ENCODE peak calls at places on chromosomes 12 and 14, in six cellular contexts. S is lower lobe of right lung, I is upper lobe of left lung, Y is neural progenitor cell, E is brain microvascular endothelial cell, H is stomach. G is an unnamed sample.

GRCh38 chr12:18897816-18898215 is 159.9 kb downstream of the CAPZA3 start:
- DNase-seq in S (no peak), I (no peak), Y (no peak), H (no peak), E (peak), G (no peak)

GRCh38 chr12:57737467-57738141 is 938 bp downstream of the AGAP2 start:
- DNase-seq in S (no peak), Y (peak), E (no peak), I (peak), H (no peak), G (no peak)

GRCh38 chr14:51581017-51581881 is 70.5 kb upstream of the FRMD6 start:
- DNase-seq in Y (no peak), E (peak), H (no peak), S (no peak), I (no peak), G (no peak)

GRCh38 chr14:89618821-89619551 is 202.0 kb upstream of the FOXN3 start:
- DNase-seq in H (peak), E (peak), Y (peak), S (peak), I (peak), G (no peak)

GRCh38 chr12:25058619-25059018 is 109.7 kb upstream of the BCAT1 start:
- DNase-seq in Y (no peak), I (no peak), S (no peak), H (no peak), E (no peak), G (no peak)

GRCh38 chr14:90491221-90491867 is 94.5 kb downstream of the CALM1 start:
- DNase-seq in Y (no peak), H (no peak), I (peak), E (peak), S (no peak), G (peak)

GRCh38 chr12:53499261-53500118 is at the start of gene MAP3K12:
- DNase-seq in I (peak), E (peak), S (peak), H (peak), Y (peak), G (peak)

GRCh38 chr14:68685419-68686211 is 107.3 kb downstream of the ZFP36L1 start:
- DNase-seq in E (peak), H (no peak), Y (no peak), I (no peak), S (no peak), G (no peak)

DNA sequence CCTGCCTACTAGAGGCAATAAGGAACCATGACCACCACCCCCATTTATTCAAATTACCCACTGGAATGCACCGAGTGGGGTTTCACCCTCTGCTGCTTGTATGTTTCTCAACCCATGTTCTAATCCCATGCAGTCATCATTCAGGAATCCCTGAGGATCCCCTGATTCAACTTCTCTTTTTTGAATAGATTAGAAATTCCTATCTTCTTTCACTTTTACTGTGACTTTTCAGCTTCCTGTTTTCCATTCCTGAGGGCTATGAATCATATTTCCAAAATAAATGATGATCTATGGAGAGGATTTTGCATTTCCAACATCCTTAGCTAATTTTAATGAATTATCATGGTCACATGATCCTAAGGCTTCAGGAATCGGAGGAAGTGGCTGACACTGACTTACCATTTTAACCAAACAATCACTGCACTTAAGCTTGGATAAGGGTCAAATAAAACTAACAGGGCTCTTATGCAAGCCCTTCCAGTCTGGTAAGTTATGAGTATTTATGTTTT is 19.4 kb upstream of the P2RX4 start:
- DNase-seq in H (no peak), E (peak), Y (no peak), I (no peak), S (no peak), G (peak)
- TF ChIP-seq CTCF in H (no peak), E (no peak), Y (no peak), I (no peak), S (no peak), G (no peak)

GRCh38 chr12:84411031-84411430 is 501.6 kb downstream of the SLC6A15 start:
- DNase-seq in S (no peak), Y (no peak), H (no peak), E (no peak), I (no peak), G (no peak)

GRCh38 chr12:84413656-84414055 is 498.9 kb downstream of the SLC6A15 start:
- DNase-seq in Y (no peak), E (no peak), H (no peak), S (no peak), I (no peak), G (no peak)

GRCh38 chr12:84408936-84409335 is 503.7 kb downstream of the SLC6A15 start:
- DNase-seq in S (no peak), Y (no peak), I (no peak), E (peak), H (no peak), G (no peak)
- TF ChIP-seq CTCF in S (no peak), Y (no peak), I (no peak), E (no peak), H (no peak), G (no peak)

DNA sequence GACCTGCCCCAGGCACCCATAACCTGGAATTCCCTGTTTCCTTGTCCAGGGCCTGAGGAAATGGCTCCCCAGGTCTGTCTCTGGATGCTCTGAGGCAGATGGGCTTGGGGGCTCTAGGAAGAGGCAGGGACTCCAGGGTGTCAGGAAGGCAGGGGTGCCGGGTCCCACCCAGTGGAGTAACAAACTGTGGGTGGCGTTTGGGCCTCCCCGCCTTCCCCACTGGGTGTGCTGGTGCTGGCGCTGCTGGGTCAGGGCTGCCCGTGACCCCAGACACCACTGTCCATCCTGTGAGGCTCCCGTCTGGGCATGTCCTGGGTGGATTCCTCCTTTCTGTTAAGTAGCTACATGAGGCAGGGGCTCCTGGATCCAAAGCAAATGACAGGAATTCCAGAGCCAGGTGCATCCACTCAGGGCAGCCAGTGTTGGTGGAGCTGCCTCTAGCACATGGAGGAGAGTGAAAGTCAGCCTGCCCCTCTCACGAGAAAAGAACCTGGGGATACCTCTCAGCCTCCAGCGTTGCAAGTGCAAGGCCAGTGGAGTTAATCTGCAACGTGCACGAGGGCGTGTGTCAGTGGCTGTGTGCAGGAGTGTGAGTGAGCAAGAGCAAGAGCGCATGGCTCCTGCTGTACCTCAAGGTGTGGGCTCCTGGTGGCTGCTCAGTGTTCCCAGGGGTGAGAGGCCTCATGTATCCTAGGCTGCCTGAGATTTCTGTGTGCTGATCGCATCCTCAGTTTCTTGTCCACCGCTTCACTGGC is 403.1 kb downstream of the TMEM121 start:
- DNase-seq in Y (no peak), E (no peak), S (peak), H (no peak), I (peak), G (no peak)
- TF ChIP-seq CTCF in Y (no peak), E (no peak), S (no peak), H (no peak), I (no peak), G (no peak)

DNA sequence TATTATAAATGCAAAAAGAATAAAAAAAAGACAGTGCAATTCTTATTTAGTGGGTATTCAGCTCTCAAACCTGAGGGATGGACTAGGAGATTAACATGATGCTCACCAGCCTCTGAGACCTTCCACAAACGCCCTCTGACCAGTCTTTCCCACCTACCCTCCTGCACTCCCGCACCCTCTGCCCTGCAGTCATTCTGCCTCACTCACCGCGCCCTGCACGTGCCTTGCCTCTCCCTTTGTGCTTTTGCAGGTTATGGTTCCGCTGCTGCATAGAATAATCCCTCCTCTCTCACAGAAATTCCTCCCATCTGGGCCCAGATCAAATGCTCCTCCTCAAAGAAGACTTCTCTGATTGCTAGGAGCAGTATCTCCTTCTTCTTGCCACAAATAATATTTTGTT is 28.5 kb upstream of the TMCC3 start:
- DNase-seq in E (no peak), I (peak), Y (no peak), S (no peak), H (no peak), G (no peak)
- TF ChIP-seq CTCF in E (no peak), I (no peak), Y (no peak), S (no peak), H (no peak), G (no peak)

DNA sequence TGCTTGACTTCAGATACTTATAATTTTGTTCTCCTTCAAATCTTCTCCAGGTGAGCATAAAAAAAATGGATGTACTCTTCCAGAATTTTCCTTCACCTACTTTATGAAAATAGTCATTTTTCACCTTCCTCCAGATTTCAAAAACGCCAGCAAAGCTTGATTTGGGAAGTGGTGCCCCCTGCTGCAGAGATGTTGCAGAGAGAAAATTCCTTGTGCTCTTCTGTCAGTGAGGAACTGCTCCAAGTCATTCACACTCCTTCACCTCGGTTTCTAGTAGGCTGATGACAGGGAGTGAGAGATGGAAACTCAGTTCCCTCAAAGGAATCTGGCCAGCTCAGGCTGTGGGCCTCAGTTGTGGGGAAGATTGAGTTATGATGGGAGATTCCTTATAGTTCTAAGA is 24.2 kb upstream of the RNASE3 start:
- DNase-seq in S (no peak), I (no peak), Y (peak), E (peak), H (no peak), G (no peak)
- TF ChIP-seq CTCF in S (peak), I (peak), Y (peak), E (peak), H (no peak), G (peak)

DNA sequence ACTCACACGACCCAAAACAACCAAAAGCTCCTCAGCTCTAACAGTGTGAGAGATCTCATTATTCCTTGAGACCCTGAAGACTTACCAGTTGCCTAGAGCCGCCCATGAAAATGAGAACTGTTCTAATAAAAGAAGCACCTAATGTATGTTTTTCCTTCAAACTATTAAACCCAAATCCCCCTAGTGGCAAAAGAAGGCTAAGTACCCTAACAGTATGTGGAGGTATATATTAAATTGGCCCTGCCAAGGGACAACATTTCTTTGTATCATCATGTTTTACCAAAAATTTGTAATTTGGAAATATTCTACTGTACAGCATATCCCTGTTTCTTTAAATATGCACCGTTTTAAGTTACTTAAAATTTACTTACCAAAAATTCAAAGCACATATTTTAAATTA is 38.0 kb upstream of the PPFIA2 start:
- DNase-seq in H (no peak), E (no peak), Y (peak), S (no peak), I (no peak), G (no peak)
- TF ChIP-seq CTCF in H (no peak), E (peak), Y (peak), S (no peak), I (no peak), G (peak)

DNA sequence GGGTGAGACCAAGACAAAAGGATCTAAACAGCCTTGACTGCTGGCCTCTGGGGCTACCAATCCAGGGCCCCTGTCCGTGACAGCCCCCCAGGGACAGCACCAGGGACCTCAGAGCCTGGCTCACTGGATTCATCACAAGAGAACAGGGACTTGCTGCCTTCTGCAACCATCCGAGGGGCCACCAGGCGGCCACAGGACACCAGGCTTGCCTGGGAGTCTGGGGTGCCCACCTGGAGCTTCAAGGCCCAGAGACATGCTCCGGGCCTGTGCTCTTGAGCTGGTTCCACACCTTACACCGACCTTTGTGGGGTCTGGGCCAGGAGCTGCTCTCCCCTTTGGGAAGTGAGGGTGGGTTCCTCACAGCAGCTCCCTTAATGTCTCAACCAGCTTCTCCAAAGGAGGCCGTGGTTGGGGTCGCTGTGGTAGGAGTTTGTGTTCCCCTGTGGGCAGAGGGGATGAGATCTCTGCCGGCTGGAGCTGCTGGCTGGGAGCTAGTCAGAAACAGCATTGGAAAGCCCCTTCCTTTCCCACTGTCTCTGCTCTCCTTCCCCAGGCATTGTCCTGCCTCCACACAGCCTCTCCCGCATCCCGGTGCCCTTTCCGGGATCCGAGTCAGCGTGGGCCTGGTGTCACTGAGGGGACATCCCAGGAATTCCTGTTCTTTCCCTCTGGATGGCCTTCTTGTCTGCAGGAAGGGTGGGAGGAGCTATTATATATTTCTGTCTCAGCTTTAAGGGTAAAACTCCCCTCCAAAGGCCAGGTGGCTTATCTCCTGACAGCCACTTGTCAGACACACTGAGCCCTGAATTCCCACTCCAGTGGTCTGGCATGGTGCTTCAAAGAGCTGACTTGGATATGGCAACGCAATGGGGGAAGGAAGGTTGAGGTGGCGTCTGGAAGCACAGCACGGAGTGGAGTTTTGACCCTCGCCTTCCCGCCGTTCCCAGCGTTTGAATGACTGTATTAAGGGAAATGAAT is 5.1 kb upstream of the PAPLN start:
- DNase-seq in H (no peak), Y (peak), I (peak), S (peak), E (no peak), G (no peak)
- TF ChIP-seq CTCF in H (no peak), Y (peak), I (no peak), S (peak), E (peak), G (no peak)

GRCh38 chr14:21863289-21863688 is 189.7 kb upstream of the OR4E1 start:
- DNase-seq in I (no peak), Y (no peak), E (no peak), H (no peak), S (no peak), G (no peak)

GRCh38 chr14:21861153-21861552 is 187.5 kb upstream of the OR4E1 start:
- DNase-seq in Y (no peak), S (no peak), I (no peak), H (no peak), E (no peak), G (no peak)

GRCh38 chr14:21860172-21860571 is 186.6 kb upstream of the OR4E1 start:
- DNase-seq in Y (peak), H (no peak), S (no peak), I (no peak), E (peak), G (no peak)
- TF ChIP-seq CTCF in Y (peak), H (no peak), S (peak), I (no peak), E (peak), G (peak)